ENCODE peak calls at places on chromosomes 11 and 22, in ten cellular contexts. One of them, this sample, is unnamed.

GRCh38 chr22:38755911-38756532 is at the start of gene SUN2:
- DNase-seq in keratinocyte: no peak
- DNase-seq in aorta: peak
- DNase-seq in mammary epithelial cell: peak
- DNase-seq in endodermal cell: peak
- DNase-seq in AG04450: peak
- DNase-seq in neuronal stem cell: peak
- DNase-seq in upper lobe of right lung: peak
- DNase-seq in kidney: peak
- DNase-seq in right atrium auricular region: peak
- DNase-seq in this sample: peak

GRCh38 chr11:2586091-2586792 is 113.6 kb downstream of the KCNQ1OT1 start:
- DNase-seq in right atrium auricular region: no peak
- DNase-seq in neuronal stem cell: no peak
- DNase-seq in mammary epithelial cell: no peak
- DNase-seq in kidney: peak
- DNase-seq in upper lobe of right lung: peak
- DNase-seq in AG04450: no peak
- DNase-seq in keratinocyte: no peak
- DNase-seq in aorta: peak
- DNase-seq in endodermal cell: peak
- DNase-seq in this sample: no peak

GRCh38 chr22:42064629-42065028 is 6.0 kb downstream of the NAGA start:
- DNase-seq in mammary epithelial cell: no peak
- DNase-seq in keratinocyte: no peak
- DNase-seq in neuronal stem cell: no peak
- DNase-seq in kidney: peak
- DNase-seq in right atrium auricular region: peak
- DNase-seq in AG04450: no peak
- DNase-seq in aorta: no peak
- DNase-seq in upper lobe of right lung: no peak
- DNase-seq in endodermal cell: no peak
- DNase-seq in this sample: no peak

GRCh38 chr11:71450507-71450906 is 2.3 kb upstream of the DHCR7 start:
- DNase-seq in right atrium auricular region: no peak
- DNase-seq in upper lobe of right lung: no peak
- DNase-seq in kidney: no peak
- DNase-seq in keratinocyte: no peak
- DNase-seq in AG04450: no peak
- DNase-seq in neuronal stem cell: no peak
- DNase-seq in endodermal cell: no peak
- DNase-seq in mammary epithelial cell: no peak
- DNase-seq in aorta: no peak
- DNase-seq in this sample: no peak

GRCh38 chr11:75997273-75997552 is 182.2 kb downstream of the UVRAG start:
- DNase-seq in kidney: no peak
- DNase-seq in AG04450: no peak
- DNase-seq in upper lobe of right lung: no peak
- DNase-seq in aorta: no peak
- DNase-seq in neuronal stem cell: no peak
- DNase-seq in keratinocyte: no peak
- DNase-seq in endodermal cell: no peak
- DNase-seq in right atrium auricular region: no peak
- DNase-seq in mammary epithelial cell: no peak
- DNase-seq in this sample: no peak

GRCh38 chr22:39384750-39385480 is 14.7 kb upstream of the TAB1 start:
- DNase-seq in aorta: no peak
- DNase-seq in mammary epithelial cell: no peak
- DNase-seq in endodermal cell: peak
- DNase-seq in neuronal stem cell: peak
- DNase-seq in right atrium auricular region: no peak
- DNase-seq in AG04450: no peak
- DNase-seq in keratinocyte: no peak
- DNase-seq in kidney: no peak
- DNase-seq in upper lobe of right lung: no peak
- DNase-seq in this sample: no peak

GRCh38 chr11:8098361-8098760 is 17.4 kb downstream of the TUB start:
- DNase-seq in endodermal cell: peak
- DNase-seq in aorta: no peak
- DNase-seq in kidney: no peak
- DNase-seq in upper lobe of right lung: no peak
- DNase-seq in AG04450: peak
- DNase-seq in mammary epithelial cell: no peak
- DNase-seq in right atrium auricular region: peak
- DNase-seq in keratinocyte: no peak
- DNase-seq in neuronal stem cell: no peak
- DNase-seq in this sample: no peak

GRCh38 chr11:44364596-44364995 is 54.7 kb upstream of the ALX4 start:
- DNase-seq in neuronal stem cell: no peak
- DNase-seq in keratinocyte: no peak
- DNase-seq in upper lobe of right lung: no peak
- DNase-seq in kidney: no peak
- DNase-seq in AG04450: no peak
- DNase-seq in mammary epithelial cell: no peak
- DNase-seq in aorta: no peak
- DNase-seq in endodermal cell: no peak
- DNase-seq in right atrium auricular region: no peak
- DNase-seq in this sample: no peak

GRCh38 chr11:111417011-111417765 is 38.1 kb upstream of the POU2AF1 start:
- DNase-seq in keratinocyte: no peak
- DNase-seq in upper lobe of right lung: no peak
- DNase-seq in mammary epithelial cell: no peak
- DNase-seq in kidney: no peak
- DNase-seq in AG04450: peak
- DNase-seq in right atrium auricular region: no peak
- DNase-seq in neuronal stem cell: no peak
- DNase-seq in aorta: no peak
- DNase-seq in endodermal cell: peak
- DNase-seq in this sample: no peak

GRCh38 chr11:43943931-43944751 is 1.7 kb downstream of the C11orf96 start:
- DNase-seq in keratinocyte: no peak
- DNase-seq in right atrium auricular region: no peak
- DNase-seq in AG04450: no peak
- DNase-seq in kidney: no peak
- DNase-seq in neuronal stem cell: no peak
- DNase-seq in upper lobe of right lung: peak
- DNase-seq in aorta: no peak
- DNase-seq in mammary epithelial cell: peak
- DNase-seq in endodermal cell: peak
- DNase-seq in this sample: no peak

GRCh38 chr22:27776410-27776958 is 25.1 kb downstream of the MN1 start:
- DNase-seq in mammary epithelial cell: no peak
- DNase-seq in right atrium auricular region: no peak
- DNase-seq in neuronal stem cell: peak
- DNase-seq in kidney: no peak
- DNase-seq in AG04450: no peak
- DNase-seq in aorta: no peak
- DNase-seq in endodermal cell: no peak
- DNase-seq in keratinocyte: no peak
- DNase-seq in upper lobe of right lung: no peak
- DNase-seq in this sample: no peak

DNA sequence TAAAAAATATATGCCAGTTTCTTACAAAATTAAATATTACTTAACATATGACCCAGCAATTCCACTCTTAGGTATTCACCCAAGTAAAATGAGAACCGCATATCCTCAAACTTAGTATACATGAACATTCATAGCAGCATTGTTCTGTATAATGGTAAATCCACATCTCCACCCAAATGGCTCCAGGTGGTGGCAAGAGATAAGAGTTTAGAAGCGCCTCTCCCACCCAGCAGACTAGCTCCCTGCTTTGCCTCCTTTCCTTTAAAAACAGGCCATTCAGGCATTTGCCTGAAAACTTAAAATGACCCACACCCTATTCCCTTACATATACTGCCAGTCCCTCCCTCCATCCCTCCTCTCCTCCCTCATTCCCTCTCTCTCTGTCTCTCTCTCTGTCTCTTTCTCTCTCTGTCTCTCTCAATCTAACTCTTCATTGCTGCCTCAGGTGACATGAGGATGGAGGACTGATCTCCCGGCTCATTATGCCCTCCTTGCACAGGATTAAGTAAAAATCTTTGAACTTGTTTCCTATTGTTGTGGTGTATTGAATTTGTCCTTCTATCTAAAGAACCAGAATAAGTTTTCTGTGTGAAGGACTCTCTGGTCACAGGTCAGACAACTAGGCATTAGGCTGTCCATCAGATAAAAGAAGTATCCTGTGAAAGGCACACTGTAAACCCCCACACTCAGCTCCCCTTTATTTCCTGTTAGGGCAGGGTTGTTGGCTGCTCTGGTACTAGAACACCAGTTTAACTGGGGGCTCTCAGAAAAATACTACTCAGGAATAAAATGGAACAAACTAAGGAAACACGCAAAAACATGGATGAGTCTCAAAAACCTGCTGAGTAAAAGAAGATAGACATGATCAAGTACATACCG is 48.3 kb downstream of the RRP8 start:
- DNase-seq in AG04450: no peak
- DNase-seq in aorta: no peak
- DNase-seq in upper lobe of right lung: no peak
- DNase-seq in neuronal stem cell: no peak
- DNase-seq in mammary epithelial cell: no peak
- DNase-seq in keratinocyte: no peak
- DNase-seq in right atrium auricular region: no peak
- DNase-seq in kidney: no peak
- DNase-seq in endodermal cell: no peak
- DNase-seq in this sample: no peak
- H3K27ac ChIP-seq in AG04450: no peak
- H3K27ac ChIP-seq in aorta: no peak
- H3K27ac ChIP-seq in upper lobe of right lung: no peak
- H3K27ac ChIP-seq in neuronal stem cell: no peak
- H3K27ac ChIP-seq in mammary epithelial cell: no peak
- H3K27ac ChIP-seq in keratinocyte: no peak
- H3K27ac ChIP-seq in right atrium auricular region: no peak
- H3K27ac ChIP-seq in kidney: no peak
- H3K27ac ChIP-seq in endodermal cell: no peak
- H3K27ac ChIP-seq in this sample: no peak

DNA sequence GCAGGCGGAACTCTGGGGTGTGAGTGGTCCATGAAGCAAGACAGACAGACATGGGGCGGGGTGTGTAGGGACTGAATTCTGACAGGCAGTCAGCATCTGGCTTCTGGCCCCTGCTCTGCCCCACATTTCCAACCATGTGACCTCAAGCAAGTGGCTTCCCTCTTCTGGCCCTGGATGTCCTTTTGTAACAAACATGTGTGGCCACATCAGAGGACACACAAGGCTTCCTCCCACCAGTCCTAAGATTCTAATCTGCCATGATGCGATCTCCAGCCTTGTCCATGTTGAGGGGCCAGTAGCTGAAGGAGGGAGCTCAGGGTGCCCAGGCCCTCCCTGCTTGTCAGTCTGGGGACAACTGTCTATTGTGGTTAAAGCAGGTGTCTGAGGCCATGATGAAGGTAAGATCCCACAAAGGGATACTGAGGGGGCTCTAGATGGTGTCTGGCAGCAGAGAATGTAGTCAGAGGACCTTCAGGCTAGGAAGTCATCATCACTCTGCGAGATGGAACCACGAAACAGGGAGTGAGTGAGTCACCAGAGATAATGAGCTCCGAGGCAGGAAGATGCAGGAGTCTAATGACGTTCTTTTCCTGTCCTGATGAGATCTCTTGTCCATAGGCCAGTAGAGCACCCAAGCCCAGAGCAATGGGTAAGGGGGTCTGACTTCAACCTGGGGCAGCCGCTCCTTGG is 27.4 kb downstream of the DRD2 start:
- DNase-seq in AG04450: no peak
- DNase-seq in right atrium auricular region: no peak
- DNase-seq in upper lobe of right lung: no peak
- DNase-seq in kidney: no peak
- DNase-seq in neuronal stem cell: no peak
- DNase-seq in mammary epithelial cell: peak
- DNase-seq in keratinocyte: peak
- DNase-seq in aorta: no peak
- DNase-seq in endodermal cell: no peak
- DNase-seq in this sample: no peak
- H3K27ac ChIP-seq in AG04450: no peak
- H3K27ac ChIP-seq in right atrium auricular region: no peak
- H3K27ac ChIP-seq in upper lobe of right lung: no peak
- H3K27ac ChIP-seq in kidney: no peak
- H3K27ac ChIP-seq in neuronal stem cell: no peak
- H3K27ac ChIP-seq in mammary epithelial cell: peak
- H3K27ac ChIP-seq in keratinocyte: peak
- H3K27ac ChIP-seq in aorta: no peak
- H3K27ac ChIP-seq in endodermal cell: no peak
- H3K27ac ChIP-seq in this sample: no peak

DNA sequence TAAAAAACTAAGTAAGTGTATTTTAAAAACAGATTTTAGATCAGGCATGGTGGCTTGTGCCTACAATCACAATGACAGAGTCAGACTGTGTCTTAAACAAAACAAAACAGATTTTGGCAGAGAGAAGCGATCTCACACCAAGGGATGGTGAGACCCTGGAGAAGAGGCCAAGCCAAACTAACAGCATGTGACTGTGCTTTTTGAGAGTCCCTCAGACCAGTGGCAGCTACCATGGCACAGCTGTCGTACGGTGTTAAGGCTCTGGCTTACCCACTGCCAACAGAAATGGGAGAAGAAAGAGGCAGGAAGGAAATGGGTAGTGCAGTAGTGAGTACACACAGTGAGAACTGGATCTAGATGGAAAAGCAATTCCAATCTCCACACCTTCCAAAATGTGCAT is 60.6 kb downstream of the SGSM3 start:
- DNase-seq in right atrium auricular region: no peak
- DNase-seq in kidney: no peak
- DNase-seq in mammary epithelial cell: no peak
- DNase-seq in aorta: no peak
- DNase-seq in AG04450: no peak
- DNase-seq in keratinocyte: no peak
- DNase-seq in upper lobe of right lung: no peak
- DNase-seq in endodermal cell: no peak
- DNase-seq in neuronal stem cell: no peak
- DNase-seq in this sample: no peak
- H3K27ac ChIP-seq in right atrium auricular region: no peak
- H3K27ac ChIP-seq in kidney: no peak
- H3K27ac ChIP-seq in mammary epithelial cell: no peak
- H3K27ac ChIP-seq in aorta: peak
- H3K27ac ChIP-seq in AG04450: no peak
- H3K27ac ChIP-seq in keratinocyte: no peak
- H3K27ac ChIP-seq in upper lobe of right lung: no peak
- H3K27ac ChIP-seq in endodermal cell: no peak
- H3K27ac ChIP-seq in neuronal stem cell: no peak
- H3K27ac ChIP-seq in this sample: no peak

DNA sequence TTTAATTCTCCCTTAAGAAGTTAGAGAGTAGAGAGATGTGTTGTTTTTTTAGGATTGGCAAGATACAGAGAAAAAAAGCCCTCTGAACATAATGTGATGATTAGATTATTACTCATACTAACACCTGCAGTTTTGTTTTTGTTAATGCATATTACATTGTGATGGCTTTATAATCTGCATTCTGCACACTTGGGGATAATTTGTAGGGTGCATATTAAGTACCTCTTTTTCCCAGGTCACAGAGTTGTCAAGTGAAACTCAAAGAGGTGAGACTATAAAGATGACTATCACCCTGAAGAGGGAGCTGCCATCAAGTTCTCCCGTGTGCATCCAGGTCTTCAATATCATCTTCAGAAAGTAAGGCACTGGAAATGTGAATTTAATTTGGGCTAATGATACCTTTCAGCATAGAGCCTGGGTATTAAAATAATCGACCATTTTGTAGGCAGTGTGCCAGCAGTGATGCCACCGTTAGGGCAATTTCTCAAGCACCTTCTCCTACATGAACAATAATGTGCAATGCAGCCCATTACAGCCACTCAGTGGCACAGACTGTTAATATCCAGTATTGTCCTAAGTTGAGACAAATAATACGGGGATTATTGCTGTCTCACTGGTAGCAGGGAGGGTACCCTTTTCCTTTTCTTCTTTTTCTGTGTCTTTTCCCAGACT is 16.2 kb downstream of the PIWIL4 start:
- DNase-seq in aorta: no peak
- DNase-seq in right atrium auricular region: no peak
- DNase-seq in neuronal stem cell: no peak
- DNase-seq in kidney: no peak
- DNase-seq in AG04450: no peak
- DNase-seq in endodermal cell: no peak
- DNase-seq in mammary epithelial cell: no peak
- DNase-seq in keratinocyte: no peak
- DNase-seq in upper lobe of right lung: no peak
- DNase-seq in this sample: no peak
- H3K27ac ChIP-seq in aorta: no peak
- H3K27ac ChIP-seq in right atrium auricular region: no peak
- H3K27ac ChIP-seq in neuronal stem cell: no peak
- H3K27ac ChIP-seq in kidney: no peak
- H3K27ac ChIP-seq in AG04450: no peak
- H3K27ac ChIP-seq in endodermal cell: no peak
- H3K27ac ChIP-seq in mammary epithelial cell: no peak
- H3K27ac ChIP-seq in keratinocyte: no peak
- H3K27ac ChIP-seq in upper lobe of right lung: no peak
- H3K27ac ChIP-seq in this sample: no peak

This sample was measured in CD4-positive, alpha-beta memory T cell.